ENCODE peak calls at places on chromosome 9, in ten cellular contexts. Z, J, S, Y, R, M, G, N, L and T are unnamed samples.

GRCh38 chr9:90925581-90926257 is 124.1 kb downstream of the SYK start:
- DNase-seq in Z (no peak), J (no peak), S (peak), Y (no peak), R (no peak), M (no peak), G (no peak), N (no peak), L (no peak), T (no peak)

GRCh38 chr9:20604561-20604960 is 17.7 kb downstream of the MLLT3 start:
- DNase-seq in Z (no peak), J (no peak), S (peak), Y (no peak), R (no peak), M (no peak), G (no peak), N (no peak), L (no peak), T (no peak)

GRCh38 chr9:7937018-7937417 is 137.4 kb upstream of the DMAC1 start:
- DNase-seq in Z (no peak), J (no peak), S (no peak), Y (no peak), R (no peak), M (no peak), G (no peak), N (no peak), L (no peak), T (no peak)

GRCh38 chr9:70101265-70101664 is 57.6 kb downstream of the MAMDC2 start:
- DNase-seq in Z (no peak), J (no peak), S (peak), Y (no peak), R (no peak), M (no peak), G (no peak), N (no peak), L (no peak), T (no peak)

GRCh38 chr9:104090578-104090977 is 3.5 kb upstream of the SMC2 start:
- DNase-seq in Z (no peak), J (no peak), S (peak), Y (no peak), R (no peak), M (no peak), G (no peak), N (no peak), L (no peak), T (no peak)

GRCh38 chr9:127865645-127866464 is 11.4 kb upstream of the ENG start:
- DNase-seq in Z (no peak), J (no peak), S (no peak), Y (no peak), R (no peak), M (no peak), G (peak), N (no peak), L (no peak), T (no peak)

GRCh38 chr9:118577121-118577520 is 792.1 kb downstream of the BRINP1 start:
- DNase-seq in Z (no peak), J (no peak), S (peak), Y (peak), R (peak), M (no peak), G (no peak), N (no peak), L (no peak), T (no peak)

GRCh38 chr9:130694205-130694604 is 625 bp downstream of the EXOSC2 start:
- DNase-seq in Z (no peak), J (no peak), S (no peak), Y (no peak), R (no peak), M (no peak), G (no peak), N (no peak), L (no peak), T (no peak)

GRCh38 chr9:91751922-91752321 is 198.1 kb downstream of the ROR2 start:
- DNase-seq in Z (no peak), J (no peak), S (peak), Y (no peak), R (no peak), M (no peak), G (no peak), N (no peak), L (no peak), T (no peak)

GRCh38 chr9:515665-516064 is 301.0 kb downstream of the DOCK8 start:
- DNase-seq in Z (no peak), J (no peak), S (no peak), Y (no peak), R (no peak), M (no peak), G (no peak), N (no peak), L (no peak), T (no peak)

GRCh38 chr9:98162638-98163037 is 29.8 kb downstream of the CORO2A start:
- DNase-seq in Z (no peak), J (no peak), S (no peak), Y (no peak), R (no peak), M (no peak), G (no peak), N (no peak), L (no peak), T (no peak)

GRCh38 chr9:72540348-72540873 is 19.0 kb downstream of the TMC1 start:
- DNase-seq in Z (no peak), J (no peak), S (peak), Y (no peak), R (no peak), M (no peak), G (no peak), N (no peak), L (no peak), T (no peak)